ENCODE peak calls at places on chromosomes 12 and 14, in ten cellular contexts. P is hepatocyte, R is glutamatergic neuron, V is heart right ventricle, U is cardiac fibroblast, F is A549, C is progenitor cell of endocrine pancreas, B is stomach, H is thoracic aorta, A is testis. G is an unnamed sample.

GRCh38 chr12:3049596-3050314 is 27.4 kb upstream of the TSPAN9 start:
- DNase-seq in C (no peak), R (no peak), A (no peak), P (no peak), V (no peak), B (no peak), F (no peak), U (no peak), H (no peak), G (no peak)

GRCh38 chr14:32201816-32202467 is at the start of gene RNU6-7:
- DNase-seq in C (peak; percentile 14), A (peak; percentile 74), F (peak; percentile 78), R (peak; percentile 31), B (no peak), P (peak; percentile 43), H (no peak), U (no peak), V (peak; percentile 21), G (peak; percentile 29)

GRCh38 chr12:62846506-62846905 is 88.4 kb downstream of the PPM1H start:
- DNase-seq in A (no peak), P (no peak), H (no peak), V (no peak), F (no peak), R (no peak), U (peak; percentile 41), C (no peak), B (no peak), G (no peak)

GRCh38 chr12:121060149-121061001 is 21.3 kb upstream of the OASL start:
- DNase-seq in A (peak; percentile 34), B (peak; percentile 48), F (peak; percentile 76), V (peak; percentile 59), C (no peak), P (peak; percentile 65), H (no peak), R (no peak), U (peak; percentile 62), G (peak; percentile 29)

GRCh38 chr12:123528858-123529257 is 4.7 kb downstream of the RILPL1 start:
- DNase-seq in V (no peak), P (no peak), F (no peak), H (no peak), U (no peak), B (no peak), R (no peak), C (no peak), A (no peak), G (no peak)

GRCh38 chr12:122874081-122874480 is 21.8 kb downstream of the VPS37B start:
- DNase-seq in P (no peak), C (no peak), R (peak; percentile 22), V (no peak), A (no peak), H (no peak), F (no peak), B (peak; percentile 25), U (no peak), G (no peak)

GRCh38 chr12:43332977-43333649 is 218.9 kb downstream of the ADAMTS20 start:
- DNase-seq in R (no peak), H (no peak), U (peak; percentile 50), V (no peak), C (no peak), B (no peak), A (no peak), P (peak; percentile 63), F (no peak), G (no peak)

GRCh38 chr12:12533238-12533829 is 29.3 kb downstream of the DUSP16 start:
- DNase-seq in A (peak; percentile 66), H (no peak), U (no peak), P (peak; percentile 69), V (peak; percentile 45), F (peak; percentile 43), R (no peak), B (peak; percentile 78), C (no peak), G (peak; percentile 75)

GRCh38 chr12:52037248-52037861 is 13.9 kb upstream of the NR4A1 start:
- DNase-seq in H (no peak), V (peak; percentile 66), U (peak; percentile 46), R (peak; percentile 57), F (no peak), B (peak; percentile 54), P (peak; percentile 77), A (peak; percentile 64), C (peak; percentile 52), G (no peak)

GRCh38 chr14:33307691-33308369 is 369.2 kb downstream of the NPAS3 start:
- DNase-seq in F (no peak), C (no peak), H (no peak), A (peak; percentile 17), B (no peak), V (peak; percentile 53), U (peak; percentile 72), P (no peak), R (no peak), G (no peak)

GRCh38 chr12:110316861-110317260 is 35.8 kb downstream of the ATP2A2 start:
- DNase-seq in C (no peak), A (no peak), U (peak; percentile 87), P (no peak), R (no peak), H (no peak), V (no peak), F (no peak), B (no peak), G (no peak)

GRCh38 chr14:92121207-92121669 is 268 bp downstream of the NDUFB1 start:
- DNase-seq in A (peak; percentile 66), V (peak; percentile 72), H (no peak), F (peak; percentile 31), C (no peak), U (peak; percentile 54), R (peak; percentile 31), B (peak; percentile 39), P (peak; percentile 45), G (no peak)

GRCh38 chr12:52903855-52904508 is 894 bp downstream of the KRT8 start:
- DNase-seq in R (peak; percentile 67), C (peak; percentile 76), P (peak; percentile 86), A (peak; percentile 27), U (peak; percentile 10), F (peak; percentile 64), H (no peak), B (peak; percentile 78), V (peak; percentile 23), G (peak; percentile 64)

GRCh38 chr12:54658306-54659264 is 10.4 kb upstream of the DCD start:
- DNase-seq in B (peak; percentile 72), H (no peak), R (peak; percentile 69), P (peak; percentile 89), V (no peak), C (peak; percentile 43), F (peak; percentile 62), A (peak; percentile 82), U (peak; percentile 57), G (peak; percentile 28)

GRCh38 chr14:23392613-23393012 is 15.5 kb downstream of the MYH6 start:
- DNase-seq in V (no peak), B (no peak), F (no peak), P (no peak), R (no peak), U (no peak), A (no peak), H (no peak), C (no peak), G (no peak)

GRCh38 chr12:51538149-51538548 is 52.9 kb upstream of the SCN8A start:
- DNase-seq in H (no peak), V (no peak), U (no peak), B (no peak), F (no peak), C (no peak), P (no peak), R (no peak), A (no peak), G (no peak)

GRCh38 chr12:95774311-95775045 is 16.1 kb downstream of the NTN4 start:
- DNase-seq in A (no peak), B (no peak), C (no peak), P (no peak), U (peak; percentile 69), F (no peak), R (no peak), V (no peak), H (no peak), G (no peak)

GRCh38 chr12:131818821-131819585 is 9.2 kb upstream of the MMP17 start:
- DNase-seq in C (no peak), U (no peak), R (no peak), A (no peak), H (no peak), B (no peak), V (no peak), F (no peak), P (no peak), G (no peak)

GRCh38 chr14:64736271-64737131 is 32.3 kb downstream of the PLEKHG3 start:
- DNase-seq in H (no peak), P (peak; percentile 70), B (peak; percentile 79), F (no peak), R (no peak), C (no peak), U (no peak), A (no peak), V (no peak), G (peak; percentile 85)
- TF ChIP-seq CTCF in H (no peak), P (no peak), B (no peak), F (no peak), R (no peak), C (no peak), U (no peak), A (no peak), V (no peak), G (no peak)

DNA sequence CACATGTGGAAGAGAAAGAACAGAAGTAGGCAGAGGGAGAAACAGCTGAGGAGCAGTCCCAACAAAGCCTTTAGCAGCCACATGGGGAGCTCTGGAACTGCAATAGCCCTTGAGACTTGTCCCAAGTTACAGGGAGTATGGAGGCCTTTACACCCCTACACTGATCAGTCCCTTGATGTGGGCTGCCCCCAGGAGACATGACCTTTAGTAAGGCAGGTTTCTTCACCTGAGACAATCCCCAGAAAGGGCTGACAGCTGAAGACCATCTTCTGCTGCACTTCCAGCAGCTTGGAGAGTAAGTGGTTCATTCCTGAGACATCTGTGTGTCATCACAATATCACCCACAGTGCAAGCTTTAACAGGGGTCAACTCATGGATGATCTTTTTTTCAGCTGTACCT is 8.6 kb upstream of the SNAPC1 start:
- DNase-seq in H (no peak), F (no peak), R (no peak), C (no peak), B (no peak), P (peak; percentile 10), U (peak; percentile 54), V (no peak), A (no peak), G (no peak)
- TF ChIP-seq CTCF in H (no peak), F (no peak), R (no peak), C (no peak), B (no peak), P (no peak), U (peak; percentile 30), V (no peak), A (no peak), G (no peak)

GRCh38 chr14:76998777-76999366 is 29.6 kb downstream of the IRF2BPL start:
- DNase-seq in B (peak; percentile 78), U (no peak), C (no peak), V (no peak), F (no peak), A (no peak), R (no peak), H (no peak), P (peak; percentile 78), G (no peak)
- TF ChIP-seq CTCF in B (no peak), U (no peak), C (no peak), V (no peak), F (no peak), A (no peak), R (no peak), H (no peak), P (no peak), G (no peak)

DNA sequence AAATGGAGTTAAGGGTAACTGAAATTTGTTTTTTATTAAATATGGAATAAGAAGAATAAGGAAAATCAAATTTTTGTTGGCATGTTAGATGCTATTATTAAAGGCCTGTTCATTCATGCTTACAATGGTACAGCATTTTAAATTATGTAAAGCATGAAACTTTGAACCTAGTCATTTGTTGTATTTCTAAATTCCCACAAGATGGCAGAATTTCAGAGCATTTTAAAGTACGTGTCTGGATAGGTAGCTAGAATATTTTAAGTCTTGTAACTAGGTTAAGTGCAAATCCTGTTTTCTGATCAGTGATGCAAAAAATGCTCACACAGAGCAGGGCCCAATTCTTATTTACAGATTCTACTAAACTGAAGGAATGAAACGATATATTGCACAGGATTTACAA is 585.6 kb upstream of the MIS18BP1 start:
- DNase-seq in H (no peak), R (no peak), C (no peak), F (no peak), A (no peak), U (peak; percentile 2), P (peak; percentile 14), B (no peak), V (no peak), G (no peak)
- TF ChIP-seq CTCF in H (no peak), R (no peak), C (peak; percentile 22), F (no peak), A (no peak), U (no peak), P (peak; percentile 52), B (no peak), V (no peak), G (no peak)